ENCODE peak calls at places on chromosomes 5 and 9, in five cellular contexts. X is natural killer cell treated with Interleukin-12 subunit alpha and Interleukin-12 subunit beta and Interleukin-15 and Interleukin-18, amount 100 ng/mL, for 72 hours; Q is memory B cell; O is WTC11; P is endothelial cell. S is an unnamed sample.

GRCh38 chr5:73278693-73279092 is 105.7 kb downstream of the TMEM174 start:
- DNase-seq in X (no peak), Q (no peak), O (no peak), P (no peak), S (no peak)

GRCh38 chr9:19379697-19380046 is 364 bp downstream of the RPS6 start:
- DNase-seq in X (peak; percentile 76), Q (no peak), O (peak; percentile 21), P (no peak), S (no peak)

GRCh38 chr9:109383356-109383755 is 62.5 kb upstream of the EPB41L4B start:
- DNase-seq in X (no peak), Q (no peak), O (no peak), P (no peak), S (no peak)

GRCh38 chr9:1171541-1171940 is 121.4 kb downstream of the DMRT2 start:
- DNase-seq in X (no peak), Q (no peak), O (no peak), P (no peak), S (no peak)

GRCh38 chr9:128657796-128658195 is 1.1 kb upstream of the DYNC2I2 start:
- DNase-seq in X (no peak), Q (no peak), O (no peak), P (no peak), S (no peak)

GRCh38 chr9:98230354-98230753 is 25.1 kb downstream of the TBC1D2 start:
- DNase-seq in X (no peak), Q (no peak), O (no peak), P (no peak), S (no peak)

GRCh38 chr5:58300346-58300745 is 159.5 kb downstream of the PLK2 start:
- DNase-seq in X (no peak), Q (no peak), O (no peak), P (no peak), S (no peak)

GRCh38 chr5:53569486-53569885 is 9.0 kb downstream of the NDUFS4 start:
- DNase-seq in X (no peak), Q (no peak), O (no peak), P (no peak), S (no peak)

GRCh38 chr9:129838707-129839259 is 3.5 kb downstream of the USP20 start:
- DNase-seq in X (no peak), Q (no peak), O (no peak), P (no peak), S (no peak)